ENCODE peak calls at places on chromosomes 4 and X, in ten cellular contexts. X, K, W, G, O, D, M, I, T and R are unnamed samples.

GRCh38 chr4:89823416-89823815 is 13.5 kb downstream of the SNCA start:
- DNase-seq in X (no peak), K (no peak), W (no peak), G (peak), O (no peak), D (no peak), M (no peak), I (no peak), T (no peak), R (no peak)

GRCh38 chr4:3636628-3637320 is 104.6 kb upstream of the LRPAP1 start:
- DNase-seq in X (no peak), K (no peak), W (no peak), G (no peak), O (no peak), D (no peak), M (peak), I (no peak), T (no peak), R (no peak)

GRCh38 chrX:106436695-106437094 is 175.1 kb upstream of the RADX start:
- DNase-seq in X (no peak), K (no peak), W (no peak), G (no peak), O (no peak), D (no peak), M (no peak), I (no peak), T (no peak), R (no peak)

GRCh38 chr4:128384091-128384520 is 96.5 kb upstream of the PGRMC2 start:
- DNase-seq in X (no peak), K (no peak), W (no peak), G (no peak), O (no peak), D (no peak), M (no peak), I (no peak), T (no peak), R (no peak)

GRCh38 chrX:63561425-63561824 is 210.3 kb upstream of the SPIN4 start:
- DNase-seq in X (no peak), K (no peak), W (no peak), G (no peak), O (no peak), D (no peak), M (no peak), I (no peak), T (no peak), R (no peak)

GRCh38 chr4:86400216-86400615 is 40.4 kb upstream of the MAPK10 start:
- DNase-seq in X (no peak), K (no peak), W (no peak), G (peak), O (no peak), D (no peak), M (no peak), I (no peak), T (no peak), R (no peak)

GRCh38 chrX:38112566-38112965 is 106.2 kb downstream of the SYTL5 start:
- DNase-seq in X (no peak), K (no peak), W (no peak), G (no peak), O (no peak), D (no peak), M (no peak), I (no peak), T (no peak), R (no peak)

GRCh38 chr4:108861339-108861738 is 98.5 kb upstream of the ETNPPL start:
- DNase-seq in X (peak), K (peak), W (peak), G (peak), O (no peak), D (no peak), M (no peak), I (no peak), T (peak), R (peak)

GRCh38 chrX:135910251-135910650 is 16.7 kb downstream of the SAGE1 start:
- DNase-seq in X (no peak), K (no peak), W (no peak), G (no peak), O (no peak), D (no peak), M (no peak), I (no peak), T (no peak), R (no peak)

GRCh38 chr4:17098401-17098800 is 200.0 kb upstream of the LDB2 start:
- DNase-seq in X (no peak), K (no peak), W (no peak), G (no peak), O (no peak), D (no peak), M (no peak), I (no peak), T (no peak), R (no peak)
- TF ChIP-seq CTCF in X (no peak), K (no peak), W (no peak), G (no peak), O (no peak), D (no peak), M (no peak), I (no peak), T (no peak), R (no peak)

DNA sequence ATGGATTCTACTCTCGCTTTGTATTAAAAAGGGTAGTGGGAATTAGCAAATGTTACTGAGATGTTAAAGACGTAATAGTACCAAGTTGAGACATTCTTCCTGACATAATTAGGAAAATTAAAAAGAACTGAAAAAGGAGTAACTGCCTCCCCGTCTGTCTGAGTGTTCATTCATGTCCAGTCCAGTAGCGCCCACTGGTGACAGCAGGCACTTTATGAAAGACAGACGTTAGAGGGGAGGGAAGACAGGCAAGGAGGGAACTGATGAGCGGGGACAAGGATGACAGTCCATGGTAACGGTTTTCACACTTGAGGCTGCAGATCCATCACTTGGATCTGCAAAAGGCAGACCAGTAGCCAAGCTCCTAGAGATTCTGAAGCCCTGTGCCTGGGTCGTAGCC is 326.7 kb downstream of the STK32B start:
- DNase-seq in X (peak), K (peak), W (no peak), G (peak), O (no peak), D (no peak), M (no peak), I (peak), T (peak), R (no peak)
- TF ChIP-seq CTCF in X (peak), K (no peak), W (no peak), G (peak), O (no peak), D (no peak), M (no peak), I (peak), T (peak), R (no peak)

GRCh38 chrX:12978205-12979010 is 3.5 kb downstream of the TMSB4X start:
- DNase-seq in X (peak), K (peak), W (peak), G (peak), O (no peak), D (peak), M (no peak), I (peak), T (peak), R (peak)
- TF ChIP-seq CTCF in X (peak), K (no peak), W (no peak), G (no peak), O (no peak), D (no peak), M (no peak), I (no peak), T (no peak), R (no peak)

DNA sequence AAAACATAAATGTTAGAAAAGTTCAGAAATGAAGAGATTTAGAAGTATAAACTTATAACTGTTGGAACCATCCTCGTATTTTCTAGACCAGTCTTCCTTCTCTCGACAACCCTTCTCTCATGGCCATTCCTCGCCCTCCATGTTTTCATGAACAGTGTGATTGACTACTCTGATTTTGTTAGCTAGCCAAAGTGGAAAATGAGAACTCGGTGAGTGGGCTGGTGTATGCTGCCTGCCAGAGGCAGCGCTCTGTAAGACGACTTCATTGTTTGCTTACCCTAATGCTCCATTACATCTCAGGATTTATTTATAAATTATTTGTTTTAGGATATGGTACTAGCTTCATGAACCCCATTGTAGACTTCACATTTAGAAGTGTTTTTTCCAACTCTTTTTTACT is 153.0 kb downstream of the CBR4 start:
- DNase-seq in X (no peak), K (no peak), W (no peak), G (no peak), O (no peak), D (no peak), M (no peak), I (no peak), T (no peak), R (no peak)
- TF ChIP-seq CTCF in X (no peak), K (no peak), W (no peak), G (no peak), O (no peak), D (no peak), M (no peak), I (no peak), T (peak), R (no peak)

GRCh38 chrX:54246866-54247265 is 63.8 kb upstream of the FAM120C start:
- DNase-seq in X (no peak), K (no peak), W (no peak), G (no peak), O (no peak), D (no peak), M (no peak), I (no peak), T (no peak), R (no peak)

DNA sequence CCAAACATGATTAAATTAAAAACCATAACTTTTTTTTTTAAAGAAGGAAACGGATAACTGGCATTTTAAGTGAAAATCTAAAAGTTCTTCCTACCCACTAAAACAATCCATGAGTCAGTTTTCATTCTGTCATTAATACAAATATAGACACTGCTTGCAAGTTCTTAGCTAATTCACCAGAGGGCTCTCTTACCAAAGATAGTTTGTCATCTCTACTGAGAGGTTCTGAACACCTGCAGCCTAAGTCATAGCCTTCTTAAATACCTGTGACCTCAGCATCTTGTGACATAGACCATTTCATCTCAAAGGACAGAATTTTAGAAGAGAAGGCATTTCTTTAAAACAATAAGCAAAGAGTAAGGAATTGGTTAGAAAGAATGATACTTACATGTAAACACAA is 65.3 kb upstream of the FAM120C start:
- DNase-seq in X (no peak), K (no peak), W (no peak), G (peak), O (peak), D (no peak), M (no peak), I (no peak), T (peak), R (no peak)
- TF ChIP-seq CTCF in X (peak), K (no peak), W (no peak), G (peak), O (no peak), D (no peak), M (peak), I (no peak), T (peak), R (no peak)

GRCh38 chrX:110418857-110419249 is 60.2 kb downstream of the RTL9 start:
- DNase-seq in X (no peak), K (no peak), W (no peak), G (peak), O (no peak), D (no peak), M (no peak), I (no peak), T (no peak), R (no peak)

GRCh38 chrX:110417128-110417527 is 58.5 kb downstream of the RTL9 start:
- DNase-seq in X (no peak), K (no peak), W (no peak), G (no peak), O (no peak), D (no peak), M (no peak), I (no peak), T (no peak), R (no peak)

GRCh38 chrX:110418220-110418856 is 59.7 kb downstream of the RTL9 start:
- DNase-seq in X (peak), K (peak), W (no peak), G (peak), O (no peak), D (no peak), M (no peak), I (peak), T (peak), R (peak)

GRCh38 chrX:110421499-110422455 is 63.1 kb downstream of the RTL9 start:
- DNase-seq in X (no peak), K (no peak), W (peak), G (no peak), O (no peak), D (no peak), M (peak), I (no peak), T (no peak), R (no peak)

GRCh38 chrX:110420771-110421498 is 62.3 kb downstream of the RTL9 start:
- DNase-seq in X (no peak), K (no peak), W (no peak), G (peak), O (no peak), D (no peak), M (no peak), I (peak), T (no peak), R (no peak)
- TF ChIP-seq CTCF in X (peak), K (no peak), W (no peak), G (peak), O (no peak), D (no peak), M (peak), I (peak), T (peak), R (peak)

DNA sequence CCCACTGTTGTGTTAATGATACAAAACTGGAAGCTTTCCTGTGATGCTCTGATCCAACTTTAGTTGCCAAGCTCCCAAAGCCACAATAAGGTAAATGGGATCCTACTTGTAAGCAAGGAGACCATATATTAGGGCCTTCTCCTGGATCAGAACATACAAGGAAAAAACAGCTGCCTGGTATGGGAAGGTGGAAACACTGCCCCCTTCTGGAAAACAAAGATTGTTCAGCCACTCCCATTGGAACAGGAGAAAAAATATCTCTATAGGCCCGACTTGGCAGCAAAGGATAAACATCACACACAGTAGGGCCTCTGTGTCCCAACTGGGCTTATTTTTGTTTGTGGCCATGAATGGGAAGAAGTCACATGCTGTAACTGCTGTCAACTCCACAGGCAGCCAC is 166.5 kb downstream of the TBX22 start:
- DNase-seq in X (peak), K (peak), W (no peak), G (no peak), O (no peak), D (no peak), M (no peak), I (no peak), T (peak), R (no peak)
- TF ChIP-seq CTCF in X (peak), K (peak), W (no peak), G (peak), O (no peak), D (no peak), M (peak), I (peak), T (peak), R (peak)